ENCODE peak calls at places on chromosomes 16 and 17, in ten cellular contexts. C, B, V, Y, H, X, J, U, L and E are unnamed samples.

GRCh38 chr17:67239597-67239996 is 5.4 kb downstream of the HELZ start:
- DNase-seq in C (no peak), B (no peak), V (no peak), Y (peak), H (no peak), X (no peak), J (no peak), U (no peak), L (no peak), E (no peak)

GRCh38 chr16:13104772-13105171 is 203.4 kb downstream of the SHISA9 start:
- DNase-seq in C (no peak), B (no peak), V (no peak), Y (no peak), H (no peak), X (no peak), J (no peak), U (no peak), L (no peak), E (no peak)

GRCh38 chr17:33892677-33893076 is 362.4 kb upstream of the CCL2 start:
- DNase-seq in C (no peak), B (no peak), V (no peak), Y (no peak), H (no peak), X (no peak), J (no peak), U (no peak), L (no peak), E (no peak)

GRCh38 chr17:77409282-77410161 is 268.8 kb downstream of the SEC14L1 start:
- DNase-seq in C (no peak), B (no peak), V (no peak), Y (peak), H (no peak), X (no peak), J (peak), U (no peak), L (peak), E (peak)

GRCh38 chr16:17224859-17225258 is 245.9 kb downstream of the XYLT1 start:
- DNase-seq in C (no peak), B (no peak), V (no peak), Y (peak), H (no peak), X (no peak), J (no peak), U (no peak), L (peak), E (peak)

GRCh38 chr17:74873874-74874614 is 1.2 kb upstream of the FDXR start:
- DNase-seq in C (no peak), B (no peak), V (peak), Y (peak), H (peak), X (peak), J (peak), U (peak), L (no peak), E (no peak)

GRCh38 chr16:30758988-30759461 is 2.8 kb downstream of the CFAP119 start:
- DNase-seq in C (no peak), B (no peak), V (no peak), Y (no peak), H (no peak), X (no peak), J (no peak), U (no peak), L (no peak), E (no peak)

GRCh38 chr16:77897038-77897437 is 108.7 kb downstream of the VAT1L start:
- DNase-seq in C (no peak), B (no peak), V (no peak), Y (peak), H (no peak), X (peak), J (no peak), U (no peak), L (no peak), E (no peak)

GRCh38 chr16:48444574-48444973 is 59.4 kb upstream of the SIAH1 start:
- DNase-seq in C (no peak), B (no peak), V (no peak), Y (peak), H (peak), X (peak), J (no peak), U (peak), L (peak), E (no peak)

GRCh38 chr16:55495616-55496289 is 13.1 kb upstream of the LPCAT2 start:
- DNase-seq in C (no peak), B (no peak), V (no peak), Y (peak), H (no peak), X (no peak), J (peak), U (no peak), L (peak), E (peak)

GRCh38 chr17:7444682-7445010 is 215 bp upstream of the CHRNB1 start:
- DNase-seq in C (no peak), B (no peak), V (no peak), Y (no peak), H (no peak), X (no peak), J (no peak), U (no peak), L (no peak), E (no peak)

GRCh38 chr17:30950669-30951399 is 20.0 kb upstream of the RNF135 start:
- DNase-seq in C (no peak), B (peak), V (peak), Y (peak), H (no peak), X (no peak), J (no peak), U (peak), L (peak), E (peak)

GRCh38 chr17:57271821-57272220 is 15.5 kb downstream of the MSI2 start:
- DNase-seq in C (no peak), B (no peak), V (no peak), Y (no peak), H (no peak), X (no peak), J (no peak), U (no peak), L (no peak), E (no peak)

GRCh38 chr16:29821663-29822115 is 1.4 kb downstream of the MVP start:
- DNase-seq in C (no peak), B (no peak), V (no peak), Y (peak), H (peak), X (no peak), J (no peak), U (peak), L (peak), E (no peak)

GRCh38 chr17:41631025-41631889 is 6.9 kb upstream of the KRT17 start:
- DNase-seq in C (no peak), B (no peak), V (no peak), Y (no peak), H (no peak), X (no peak), J (no peak), U (no peak), L (no peak), E (no peak)

GRCh38 chr17:79005063-79005861 is 4.3 kb downstream of the CANT1 start:
- DNase-seq in C (no peak), B (peak), V (peak), Y (no peak), H (no peak), X (no peak), J (no peak), U (peak), L (no peak), E (peak)

GRCh38 chr16:58197314-58198012 is 443 bp downstream of the CSNK2A2 start:
- DNase-seq in C (no peak), B (no peak), V (no peak), Y (no peak), H (no peak), X (peak), J (peak), U (no peak), L (peak), E (no peak)

GRCh38 chr17:41500131-41500911 is 5.1 kb downstream of the KRT13 start:
- DNase-seq in C (no peak), B (no peak), V (no peak), Y (peak), H (peak), X (peak), J (peak), U (peak), L (peak), E (no peak)

GRCh38 chr17:17313350-17313991 is 10.3 kb downstream of the NT5M start:
- DNase-seq in C (peak), B (no peak), V (no peak), Y (peak), H (no peak), X (peak), J (peak), U (peak), L (peak), E (peak)

GRCh38 chr17:72393553-72393952 is 272.7 kb downstream of the SOX9 start:
- DNase-seq in C (no peak), B (no peak), V (no peak), Y (peak), H (peak), X (peak), J (no peak), U (peak), L (peak), E (no peak)

GRCh38 chr17:49681336-49681735 is 3.4 kb upstream of the SPOP start:
- DNase-seq in C (no peak), B (no peak), V (no peak), Y (no peak), H (no peak), X (no peak), J (no peak), U (no peak), L (no peak), E (no peak)

GRCh38 chr17:28240688-28241340 is 78.2 kb upstream of the TMEM97 start:
- DNase-seq in C (no peak), B (no peak), V (no peak), Y (no peak), H (no peak), X (no peak), J (no peak), U (no peak), L (no peak), E (no peak)

GRCh38 chr16:86682219-86682904 is 104.0 kb downstream of the FOXL1 start:
- DNase-seq in C (no peak), B (no peak), V (no peak), Y (no peak), H (no peak), X (no peak), J (no peak), U (no peak), L (no peak), E (no peak)

GRCh38 chr16:67431805-67432476 is 1.0 kb downstream of the HSD11B2 start:
- DNase-seq in C (no peak), B (no peak), V (no peak), Y (no peak), H (no peak), X (no peak), J (peak), U (no peak), L (no peak), E (peak)

GRCh38 chr16:81723098-81723723 is 55.9 kb upstream of the PLCG2 start:
- DNase-seq in C (no peak), B (peak), V (peak), Y (peak), H (peak), X (peak), J (peak), U (peak), L (peak), E (peak)

GRCh38 chr17:6274310-6274709 is 160.6 kb downstream of the AIPL1 start:
- DNase-seq in C (no peak), B (no peak), V (no peak), Y (no peak), H (no peak), X (no peak), J (no peak), U (no peak), L (no peak), E (no peak)

GRCh38 chr17:17782425-17783120 is 54.2 kb downstream of the SREBF1 start:
- DNase-seq in C (no peak), B (peak), V (no peak), Y (peak), H (no peak), X (peak), J (peak), U (peak), L (no peak), E (peak)

GRCh38 chr17:42459983-42460300 is 1.3 kb downstream of the ATP6V0A1 start:
- DNase-seq in C (no peak), B (no peak), V (no peak), Y (peak), H (no peak), X (peak), J (peak), U (no peak), L (peak), E (no peak)

GRCh38 chr17:50766222-50767023 is 895 bp downstream of the ANKRD40CL start:
- DNase-seq in C (no peak), B (no peak), V (no peak), Y (no peak), H (no peak), X (no peak), J (no peak), U (no peak), L (no peak), E (no peak)

GRCh38 chr17:28279411-28279810 is 39.6 kb upstream of the TMEM97 start:
- DNase-seq in C (no peak), B (no peak), V (no peak), Y (peak), H (no peak), X (no peak), J (no peak), U (no peak), L (no peak), E (no peak)

GRCh38 chr17:67469208-67469980 is 92.3 kb downstream of the PITPNC1 start:
- DNase-seq in C (no peak), B (no peak), V (no peak), Y (peak), H (no peak), X (no peak), J (no peak), U (no peak), L (no peak), E (no peak)

GRCh38 chr17:43768382-43768781 is 9.8 kb upstream of the SOST start:
- DNase-seq in C (no peak), B (no peak), V (no peak), Y (no peak), H (no peak), X (no peak), J (no peak), U (no peak), L (no peak), E (peak)

GRCh38 chr16:30585022-30585399 is 486 bp downstream of the ZNF785 start:
- DNase-seq in C (no peak), B (peak), V (no peak), Y (no peak), H (no peak), X (no peak), J (peak), U (peak), L (peak), E (no peak)

GRCh38 chr17:77528516-77529327 is 388.0 kb downstream of the SEC14L1 start:
- DNase-seq in C (no peak), B (peak), V (no peak), Y (no peak), H (no peak), X (peak), J (peak), U (no peak), L (no peak), E (no peak)

GRCh38 chr16:4675864-4676786 is 17.2 kb upstream of the NUDT16L1 start:
- DNase-seq in C (no peak), B (no peak), V (no peak), Y (no peak), H (no peak), X (no peak), J (peak), U (no peak), L (no peak), E (no peak)

GRCh38 chr17:77286641-77287431 is 146.1 kb downstream of the SEC14L1 start:
- DNase-seq in C (no peak), B (no peak), V (no peak), Y (peak), H (peak), X (peak), J (peak), U (peak), L (peak), E (peak)

GRCh38 chr17:3528604-3529511 is 28.8 kb downstream of the TRPV3 start:
- DNase-seq in C (no peak), B (no peak), V (no peak), Y (no peak), H (no peak), X (no peak), J (peak), U (no peak), L (peak), E (no peak)

GRCh38 chr17:4101127-4101798 is 41.6 kb downstream of the ZZEF1 start:
- DNase-seq in C (no peak), B (no peak), V (no peak), Y (peak), H (no peak), X (no peak), J (no peak), U (no peak), L (peak), E (no peak)

GRCh38 chr17:40104570-40105471 is 4.4 kb upstream of the NR1D1 start:
- DNase-seq in C (no peak), B (no peak), V (no peak), Y (no peak), H (no peak), X (no peak), J (no peak), U (no peak), L (no peak), E (no peak)

GRCh38 chr17:43578699-43579569 is 32.8 kb upstream of the ETV4 start:
- DNase-seq in C (no peak), B (peak), V (peak), Y (peak), H (no peak), X (peak), J (peak), U (peak), L (peak), E (no peak)